ENCODE peak calls at places on chromosome 5, in four cellular contexts. O is fibroblast of mammary gland, W is fibroblast of the aortic adventitia, K is astrocyte. S is an unnamed sample.

GRCh38 chr5:172010278-172010677 is 3.8 kb upstream of the FBXW11 start:
- DNase-seq in O (peak), W (peak), K (peak), S (no peak)

GRCh38 chr5:125244531-125244930 is 498.1 kb upstream of the ZNF608 start:
- DNase-seq in O (no peak), W (no peak), K (no peak), S (no peak)

GRCh38 chr5:25415970-25416369 is 771.2 kb upstream of the CDH10 start:
- DNase-seq in O (no peak), W (no peak), K (no peak), S (no peak)

GRCh38 chr5:133854554-133854953 is 113.9 kb downstream of the C5orf15 start:
- DNase-seq in O (no peak), W (no peak), K (no peak), S (no peak)

GRCh38 chr5:5380298-5380697 is 42.2 kb upstream of the ICE1 start:
- DNase-seq in O (no peak), W (no peak), K (peak), S (no peak)

GRCh38 chr5:145449794-145450193 is 385.3 kb downstream of the PRELID2 start:
- DNase-seq in O (no peak), W (peak), K (no peak), S (no peak)

GRCh38 chr5:64015824-64016223 is 53.6 kb upstream of the HTR1A start:
- DNase-seq in O (no peak), W (no peak), K (no peak), S (no peak)

GRCh38 chr5:180137401-180138213 is 66.0 kb upstream of the RNF130 start:
- DNase-seq in O (no peak), W (no peak), K (no peak), S (no peak)

GRCh38 chr5:5198111-5198510 is 58.0 kb downstream of the ADAMTS16 start:
- DNase-seq in O (peak), W (peak), K (peak), S (no peak)

GRCh38 chr5:165497707-165498106 is 1992.3 kb downstream of the MAT2B start:
- DNase-seq in O (peak), W (peak), K (peak), S (no peak)

GRCh38 chr5:96037128-96037527 is 75.5 kb upstream of the ELL2 start:
- DNase-seq in O (peak), W (peak), K (peak), S (no peak)

GRCh38 chr5:61704289-61704688 is 372.2 kb downstream of the ZSWIM6 start:
- DNase-seq in O (no peak), W (no peak), K (no peak), S (no peak)

GRCh38 chr5:171415115-171415730 is 4.2 kb upstream of the FGF18 start:
- DNase-seq in O (peak), W (peak), K (peak), S (no peak)

GRCh38 chr5:58407042-58407709 is 52.7 kb downstream of the PLK2 start:
- DNase-seq in O (peak), W (peak), K (peak), S (no peak)

GRCh38 chr5:54760182-54760935 is 225.0 kb downstream of the ESM1 start:
- DNase-seq in O (peak), W (no peak), K (no peak), S (peak)

GRCh38 chr5:110923971-110924370 is 147.5 kb upstream of the TSLP start:
- DNase-seq in O (no peak), W (peak), K (no peak), S (no peak)

GRCh38 chr5:178671745-178672144 is 44.9 kb upstream of the CLK4 start:
- DNase-seq in O (no peak), W (no peak), K (no peak), S (no peak)

GRCh38 chr5:173823721-173824567 is 64.2 kb upstream of the CPEB4 start:
- DNase-seq in O (peak), W (peak), K (peak), S (no peak)

GRCh38 chr5:135887881-135888614 is 7.6 kb downstream of the IL9 start:
- DNase-seq in O (peak), W (peak), K (peak), S (no peak)

GRCh38 chr5:15463231-15463630 is 36.7 kb upstream of the FBXL7 start:
- DNase-seq in O (peak), W (peak), K (peak), S (no peak)

GRCh38 chr5:94908889-94909480 is 290.5 kb downstream of the SLF1 start:
- DNase-seq in O (peak), W (peak), K (peak), S (no peak)

GRCh38 chr5:136906545-136906944 is 541.2 kb upstream of the TRPC7 start:
- DNase-seq in O (no peak), W (no peak), K (no peak), S (no peak)

GRCh38 chr5:180605554-180606214 is 14.4 kb upstream of the SCGB3A1 start:
- DNase-seq in O (peak), W (peak), K (peak), S (peak)

GRCh38 chr5:128290152-128290858 is 206.7 kb downstream of the SLC12A2 start:
- DNase-seq in O (peak), W (peak), K (peak), S (no peak)

GRCh38 chr5:111224561-111224989 is 391 bp downstream of the CAMK4 start:
- DNase-seq in O (no peak), W (no peak), K (no peak), S (no peak)

GRCh38 chr5:59351076-59351794 is 542.3 kb downstream of the PDE4D start:
- DNase-seq in O (peak), W (peak), K (peak), S (no peak)

GRCh38 chr5:145981612-145982571 is 45.5 kb downstream of the SH3RF2 start:
- DNase-seq in O (no peak), W (no peak), K (peak), S (no peak)

GRCh38 chr5:103569313-103570060 is 6.9 kb upstream of the NUDT12 start:
- DNase-seq in O (peak), W (peak), K (peak), S (no peak)

GRCh38 chr5:6436715-6437340 is 11.8 kb upstream of the UBE2QL1 start:
- DNase-seq in O (no peak), W (no peak), K (no peak), S (no peak)

GRCh38 chr5:169945831-169946261 is 34.4 kb downstream of the INSYN2B start:
- DNase-seq in O (peak), W (peak), K (peak), S (peak)

GRCh38 chr5:109857405-109858031 is 167.8 kb downstream of the MAN2A1 start:
- DNase-seq in O (no peak), W (no peak), K (no peak), S (no peak)

GRCh38 chr5:148374693-148375360 is 8.9 kb upstream of the FBXO38 start:
- DNase-seq in O (peak), W (peak), K (peak), S (peak)

GRCh38 chr5:95281211-95281610 is 3.7 kb downstream of the MCTP1 start:
- DNase-seq in O (no peak), W (peak), K (peak), S (no peak)

GRCh38 chr5:106873558-106873957 is 797.2 kb downstream of the EFNA5 start:
- DNase-seq in O (no peak), W (no peak), K (no peak), S (no peak)

DNA sequence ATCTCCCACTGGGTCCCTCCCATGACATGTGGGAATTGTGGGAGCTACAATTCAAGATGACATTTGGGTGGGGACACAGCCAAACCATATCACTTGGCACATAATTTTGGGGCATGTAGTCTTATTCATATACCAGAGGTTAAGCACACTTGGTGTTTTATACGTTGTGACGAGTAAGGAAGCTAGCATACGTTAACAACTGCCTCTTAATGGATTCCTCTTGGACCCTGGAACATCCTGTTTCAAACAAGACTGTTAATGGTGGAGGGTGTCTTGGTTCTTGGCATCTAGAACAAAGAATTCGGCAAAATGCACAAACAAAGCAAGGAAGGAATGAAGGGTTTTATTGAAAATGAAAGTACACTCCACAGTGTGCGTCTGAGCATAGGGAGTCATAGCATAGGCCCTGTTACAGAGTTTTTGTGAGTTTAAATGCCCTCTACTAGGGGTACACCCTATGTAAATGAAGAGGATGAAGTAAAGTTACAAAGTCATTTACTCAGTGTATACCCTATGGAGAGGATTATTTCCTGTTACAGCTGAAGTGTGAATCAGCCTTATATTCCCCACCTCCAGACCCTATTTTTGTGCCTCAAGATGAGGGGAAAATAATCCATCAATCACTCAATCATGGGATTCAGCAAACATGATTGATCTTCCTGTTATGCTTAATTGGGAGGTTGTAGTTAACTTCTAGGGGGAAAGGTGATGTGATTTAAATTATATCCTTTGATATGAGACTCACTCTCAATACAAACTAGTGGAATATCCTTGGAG is 84.7 kb upstream of the MYO10 start:
- DNase-seq in O (no peak), W (no peak), K (no peak), S (no peak)
- H3K4me3 ChIP-seq in O (no peak), W (no peak), K (no peak), S (no peak)

GRCh38 chr5:1494780-1495524 is 28.8 kb downstream of the LPCAT1 start:
- DNase-seq in O (no peak), W (no peak), K (no peak), S (peak)
- H3K4me3 ChIP-seq in O (no peak), W (no peak), K (no peak), S (peak)

DNA sequence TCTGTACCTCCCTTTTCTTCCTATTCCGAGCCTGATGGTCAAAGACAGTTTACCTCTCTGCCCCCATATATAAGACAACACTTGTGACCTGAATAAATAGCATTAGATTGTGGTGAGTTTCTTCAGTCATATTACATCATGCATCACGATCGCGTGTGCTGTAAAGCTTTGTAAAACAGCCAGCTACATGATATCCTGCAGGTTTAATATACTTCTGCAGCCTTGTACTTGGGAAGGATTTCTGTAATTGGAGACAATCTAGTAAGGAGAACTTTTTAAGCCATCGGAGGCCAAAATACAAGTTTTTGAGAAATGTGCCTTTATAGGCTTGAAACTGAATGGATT is 711.8 kb upstream of the WWC1 start:
- DNase-seq in O (peak), W (peak), K (peak), S (no peak)
- H3K4me3 ChIP-seq in O (no peak), W (no peak), K (no peak), S (no peak)

GRCh38 chr5:150410524-150411244 is 2.0 kb downstream of the CD74 start:
- DNase-seq in O (peak), W (peak), K (peak), S (peak)
- H3K4me3 ChIP-seq in O (no peak), W (no peak), K (no peak), S (peak)

DNA sequence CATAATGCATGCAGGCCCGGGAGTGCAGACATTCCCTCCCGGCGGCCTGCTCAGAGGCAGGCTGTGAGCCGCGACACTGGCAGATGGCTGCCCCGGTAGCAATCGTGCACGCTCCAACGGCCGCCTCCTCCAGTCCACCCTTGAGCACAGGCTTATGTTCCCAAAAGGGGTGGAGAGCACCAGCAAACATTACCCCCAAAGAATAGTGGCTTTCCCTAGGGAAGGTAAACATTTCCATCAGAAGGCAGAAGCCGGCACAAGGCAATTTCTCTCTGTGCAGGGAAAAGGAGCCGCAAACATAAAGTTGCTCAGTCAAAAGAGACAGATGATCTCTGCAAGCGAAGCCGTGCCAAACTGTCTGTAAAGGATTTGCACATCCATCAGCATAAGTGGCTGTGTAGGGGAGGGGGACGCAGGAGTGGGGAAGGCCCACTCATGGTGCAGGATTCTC is 92.5 kb downstream of the SIL1 start:
- DNase-seq in O (no peak), W (no peak), K (no peak), S (no peak)
- H3K4me3 ChIP-seq in O (no peak), W (no peak), K (no peak), S (no peak)

DNA sequence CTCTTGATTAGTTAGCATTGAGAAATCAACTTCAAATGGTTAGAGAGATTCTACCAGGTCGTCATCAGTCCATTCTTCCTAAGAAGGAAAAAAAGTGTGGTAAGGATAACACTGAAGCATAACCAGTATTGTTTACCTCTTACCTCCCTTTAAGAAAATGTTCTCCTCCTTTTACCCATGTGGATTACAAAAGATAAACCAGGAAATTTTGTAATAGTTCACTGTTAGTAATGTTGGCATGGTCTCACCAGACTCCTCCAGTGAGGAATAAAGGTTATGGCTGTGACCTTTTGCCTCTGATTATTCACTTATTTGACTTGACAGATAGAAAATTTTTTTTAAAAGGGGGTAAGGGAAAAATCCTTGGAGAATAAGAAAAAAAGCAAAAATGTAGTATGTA is 18.3 kb downstream of the CCNH start:
- DNase-seq in O (peak), W (peak), K (peak), S (no peak)
- H3K4me3 ChIP-seq in O (no peak), W (no peak), K (no peak), S (no peak)

GRCh38 chr5:67311208-67311607 is 114.6 kb upstream of the CD180 start:
- DNase-seq in O (no peak), W (no peak), K (no peak), S (no peak)

GRCh38 chr5:67310740-67311139 is 114.1 kb upstream of the CD180 start:
- DNase-seq in O (no peak), W (no peak), K (no peak), S (no peak)

GRCh38 chr5:67315802-67316103 is 119.2 kb upstream of the CD180 start:
- DNase-seq in O (no peak), W (no peak), K (no peak), S (no peak)

GRCh38 chr5:67318746-67319145 is 122.1 kb upstream of the CD180 start:
- DNase-seq in O (no peak), W (no peak), K (no peak), S (no peak)

GRCh38 chr5:67315082-67315801 is 118.6 kb upstream of the CD180 start:
- DNase-seq in O (peak), W (peak), K (peak), S (no peak)
- H3K4me3 ChIP-seq in O (no peak), W (no peak), K (peak), S (no peak)

DNA sequence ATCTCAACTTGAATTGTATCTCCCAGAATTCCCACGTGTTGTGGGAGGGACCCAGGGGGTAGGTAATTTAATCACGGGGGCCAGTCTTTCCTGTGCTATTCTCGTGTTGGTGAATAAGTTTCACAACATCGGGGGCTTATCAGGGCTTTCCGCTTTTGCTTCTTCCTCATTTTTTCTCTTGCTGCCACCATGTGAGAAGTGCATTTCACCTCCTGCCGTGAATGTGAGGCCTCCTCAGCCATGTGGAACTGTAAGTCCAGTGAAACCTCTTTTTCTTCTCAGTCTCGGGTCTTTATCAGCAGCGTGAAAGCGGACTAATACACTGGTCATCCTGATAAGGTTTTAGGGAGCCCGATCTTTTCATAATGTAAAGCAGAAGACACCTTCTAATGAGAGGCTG is 687.0 kb upstream of the FTMT start:
- DNase-seq in O (no peak), W (no peak), K (no peak), S (peak)
- H3K4me3 ChIP-seq in O (no peak), W (no peak), K (no peak), S (no peak)